ENCODE peak calls at places on chromosomes 4 and X, in eight cellular contexts. E is NCI-H1092 treated with DMSO at 0.1 percent for 48 hours, A is iPS-NIHi11, T is endothelial cell, G is right cardiac atrium, R is NCI-H748 treated with DMSO at 0.1 percent for 48 hours, C is cardiac muscle cell, B is RKO. W is an unnamed sample.

GRCh38 chr4:18390655-18391369 is 369.3 kb upstream of the LCORL start:
- DNase-seq in C (no peak), G (no peak), E (no peak), A (peak; percentile 33), R (no peak), T (no peak), B (peak; percentile 49), W (no peak)

GRCh38 chrX:96455078-96455477 is 229.6 kb upstream of the DIAPH2 start:
- DNase-seq in R (no peak), C (no peak), A (no peak), T (no peak), E (no peak), B (no peak), G (no peak), W (no peak)

GRCh38 chr4:84582988-84583870 is at the start of gene CDS1:
- DNase-seq in T (peak; percentile 32), E (peak; percentile 66), B (no peak), A (peak; percentile 51), C (no peak), G (peak; percentile 62), R (peak; percentile 74), W (peak; percentile 14)

GRCh38 chr4:6221851-6222760 is 21.8 kb upstream of the JAKMIP1 start:
- DNase-seq in E (peak; percentile 58), T (peak; percentile 81), A (peak; percentile 91), G (peak; percentile 73), C (peak; percentile 30), R (no peak), B (no peak), W (no peak)

GRCh38 chr4:146134761-146135160 is 40.8 kb upstream of the LSM6 start:
- DNase-seq in R (no peak), T (no peak), G (peak; percentile 70), E (peak; percentile 96), A (no peak), C (peak; percentile 5), B (no peak), W (peak; percentile 92)

GRCh38 chr4:111919666-111920065 is 225.6 kb upstream of the FAM241A start:
- DNase-seq in A (no peak), E (no peak), G (no peak), C (no peak), B (no peak), R (no peak), T (no peak), W (no peak)

GRCh38 chr4:4575284-4576211 is 33.7 kb upstream of the STX18 start:
- DNase-seq in G (peak; percentile 88), T (peak; percentile 70), B (peak; percentile 74), E (peak; percentile 71), R (no peak), A (peak; percentile 93), C (peak; percentile 73), W (no peak)

GRCh38 chr4:179307297-179308136 is 1865.3 kb upstream of the AGA start:
- DNase-seq in E (no peak), T (peak; percentile 66), B (peak; percentile 51), R (no peak), G (no peak), C (peak; percentile 10), A (peak; percentile 70), W (no peak)

W was measured in DMS153.